ENCODE peak calls at places on chromosomes 1 and 21, in six cellular contexts. One of them, this sample, is unnamed.

GRCh38 chr1:6004412-6005123 is 12.3 kb upstream of the NPHP4 start:
- DNase-seq in nucleus accumbens: no peak
- DNase-seq in EL: no peak
- DNase-seq in effector memory CD4-positive, alpha-beta T cell: no peak
- DNase-seq in activated T-helper 1 cell treated with Interleukin-2 at 50 U/mL for 16 hours: no peak
- DNase-seq in AG09319: no peak
- DNase-seq in this sample: no peak

GRCh38 chr1:201354151-201354900 is 23.2 kb downstream of the TNNT2 start:
- DNase-seq in nucleus accumbens: no peak
- DNase-seq in EL: no peak
- DNase-seq in effector memory CD4-positive, alpha-beta T cell: no peak
- DNase-seq in activated T-helper 1 cell treated with Interleukin-2 at 50 U/mL for 16 hours: no peak
- DNase-seq in AG09319: no peak
- DNase-seq in this sample: no peak

GRCh38 chr1:238833919-238834318 is 552.4 kb upstream of the CHRM3 start:
- DNase-seq in nucleus accumbens: no peak
- DNase-seq in EL: no peak
- DNase-seq in effector memory CD4-positive, alpha-beta T cell: no peak
- DNase-seq in activated T-helper 1 cell treated with Interleukin-2 at 50 U/mL for 16 hours: no peak
- DNase-seq in AG09319: no peak
- DNase-seq in this sample: no peak

GRCh38 chr1:32362474-32363313 is at the start of the genes FAM229A and TSSK3:
- DNase-seq in nucleus accumbens: no peak
- DNase-seq in EL: no peak
- DNase-seq in effector memory CD4-positive, alpha-beta T cell: no peak
- DNase-seq in activated T-helper 1 cell treated with Interleukin-2 at 50 U/mL for 16 hours: no peak
- DNase-seq in AG09319: no peak
- DNase-seq in this sample: no peak

GRCh38 chr1:7257225-7257624 is 472.0 kb downstream of the CAMTA1 start:
- DNase-seq in nucleus accumbens: no peak
- DNase-seq in EL: no peak
- DNase-seq in effector memory CD4-positive, alpha-beta T cell: no peak
- DNase-seq in activated T-helper 1 cell treated with Interleukin-2 at 50 U/mL for 16 hours: no peak
- DNase-seq in AG09319: no peak
- DNase-seq in this sample: no peak

GRCh38 chr1:39381839-39382238 is 109.6 kb upstream of the BMP8A start:
- DNase-seq in nucleus accumbens: no peak
- DNase-seq in EL: no peak
- DNase-seq in effector memory CD4-positive, alpha-beta T cell: no peak
- DNase-seq in activated T-helper 1 cell treated with Interleukin-2 at 50 U/mL for 16 hours: no peak
- DNase-seq in AG09319: no peak
- DNase-seq in this sample: no peak

GRCh38 chr1:119637719-119638118 is 10.3 kb downstream of the ZNF697 start:
- DNase-seq in nucleus accumbens: no peak
- DNase-seq in EL: no peak
- DNase-seq in effector memory CD4-positive, alpha-beta T cell: no peak
- DNase-seq in activated T-helper 1 cell treated with Interleukin-2 at 50 U/mL for 16 hours: no peak
- DNase-seq in AG09319: no peak
- DNase-seq in this sample: no peak

GRCh38 chr1:171532520-171532919 is 47.2 kb downstream of the PRRC2C start:
- DNase-seq in nucleus accumbens: no peak
- DNase-seq in EL: no peak
- DNase-seq in effector memory CD4-positive, alpha-beta T cell: no peak
- DNase-seq in activated T-helper 1 cell treated with Interleukin-2 at 50 U/mL for 16 hours: no peak
- DNase-seq in AG09319: no peak
- DNase-seq in this sample: no peak

GRCh38 chr1:245294021-245294420 is 139.2 kb downstream of the KIF26B start:
- DNase-seq in nucleus accumbens: no peak
- DNase-seq in EL: no peak
- DNase-seq in effector memory CD4-positive, alpha-beta T cell: no peak
- DNase-seq in activated T-helper 1 cell treated with Interleukin-2 at 50 U/mL for 16 hours: no peak
- DNase-seq in AG09319: no peak
- DNase-seq in this sample: no peak

GRCh38 chr1:36177589-36178463 is 21.9 kb downstream of the MAP7D1 start:
- DNase-seq in nucleus accumbens: no peak
- DNase-seq in EL: no peak
- DNase-seq in effector memory CD4-positive, alpha-beta T cell: no peak
- DNase-seq in activated T-helper 1 cell treated with Interleukin-2 at 50 U/mL for 16 hours: no peak
- DNase-seq in AG09319: no peak
- DNase-seq in this sample: no peak

GRCh38 chr1:17165823-17166222 is 39.1 kb upstream of the PADI1 start:
- DNase-seq in nucleus accumbens: no peak
- DNase-seq in EL: no peak
- DNase-seq in effector memory CD4-positive, alpha-beta T cell: no peak
- DNase-seq in activated T-helper 1 cell treated with Interleukin-2 at 50 U/mL for 16 hours: no peak
- DNase-seq in AG09319: no peak
- DNase-seq in this sample: no peak

GRCh38 chr1:116878804-116879477 is 30.8 kb upstream of the PTGFRN start:
- DNase-seq in nucleus accumbens: peak
- DNase-seq in EL: peak
- DNase-seq in effector memory CD4-positive, alpha-beta T cell: no peak
- DNase-seq in activated T-helper 1 cell treated with Interleukin-2 at 50 U/mL for 16 hours: no peak
- DNase-seq in AG09319: no peak
- DNase-seq in this sample: peak

GRCh38 chr1:2276803-2277580 is 48.9 kb downstream of the SKI start:
- DNase-seq in nucleus accumbens: no peak
- DNase-seq in EL: no peak
- DNase-seq in effector memory CD4-positive, alpha-beta T cell: no peak
- DNase-seq in activated T-helper 1 cell treated with Interleukin-2 at 50 U/mL for 16 hours: no peak
- DNase-seq in AG09319: no peak
- DNase-seq in this sample: no peak

GRCh38 chr21:31700040-31700439 is 31.9 kb downstream of the SCAF4 start:
- DNase-seq in nucleus accumbens: no peak
- DNase-seq in EL: no peak
- DNase-seq in effector memory CD4-positive, alpha-beta T cell: no peak
- DNase-seq in activated T-helper 1 cell treated with Interleukin-2 at 50 U/mL for 16 hours: no peak
- DNase-seq in AG09319: no peak
- DNase-seq in this sample: no peak

GRCh38 chr1:200029624-200030074 is 2.1 kb downstream of the NR5A2 start:
- DNase-seq in nucleus accumbens: no peak
- DNase-seq in EL: no peak
- DNase-seq in effector memory CD4-positive, alpha-beta T cell: no peak
- DNase-seq in activated T-helper 1 cell treated with Interleukin-2 at 50 U/mL for 16 hours: no peak
- DNase-seq in AG09319: no peak
- DNase-seq in this sample: no peak

GRCh38 chr21:31279986-31280385 is 64.1 kb downstream of the TIAM1 start:
- DNase-seq in nucleus accumbens: no peak
- DNase-seq in EL: no peak
- DNase-seq in effector memory CD4-positive, alpha-beta T cell: no peak
- DNase-seq in activated T-helper 1 cell treated with Interleukin-2 at 50 U/mL for 16 hours: no peak
- DNase-seq in AG09319: no peak
- DNase-seq in this sample: no peak

GRCh38 chr1:207883104-207883651 is 27.7 kb downstream of the CD34 start:
- DNase-seq in nucleus accumbens: no peak
- DNase-seq in EL: no peak
- DNase-seq in effector memory CD4-positive, alpha-beta T cell: no peak
- DNase-seq in activated T-helper 1 cell treated with Interleukin-2 at 50 U/mL for 16 hours: no peak
- DNase-seq in AG09319: no peak
- DNase-seq in this sample: no peak

GRCh38 chr1:20194224-20194623 is 7.9 kb upstream of the PLA2G2C start:
- DNase-seq in nucleus accumbens: no peak
- DNase-seq in EL: no peak
- DNase-seq in effector memory CD4-positive, alpha-beta T cell: no peak
- DNase-seq in activated T-helper 1 cell treated with Interleukin-2 at 50 U/mL for 16 hours: no peak
- DNase-seq in AG09319: no peak
- DNase-seq in this sample: no peak

GRCh38 chr1:151347523-151348246 is 633 bp upstream of the RFX5 start:
- DNase-seq in nucleus accumbens: no peak
- DNase-seq in EL: peak
- DNase-seq in effector memory CD4-positive, alpha-beta T cell: no peak
- DNase-seq in activated T-helper 1 cell treated with Interleukin-2 at 50 U/mL for 16 hours: no peak
- DNase-seq in AG09319: no peak
- DNase-seq in this sample: no peak

GRCh38 chr1:213111502-213111901 is 60.5 kb downstream of the RPS6KC1 start:
- DNase-seq in nucleus accumbens: no peak
- DNase-seq in EL: no peak
- DNase-seq in effector memory CD4-positive, alpha-beta T cell: no peak
- DNase-seq in activated T-helper 1 cell treated with Interleukin-2 at 50 U/mL for 16 hours: no peak
- DNase-seq in AG09319: no peak
- DNase-seq in this sample: no peak

GRCh38 chr21:16192900-16193299 is 463.1 kb downstream of the USP25 start:
- DNase-seq in nucleus accumbens: no peak
- DNase-seq in EL: peak
- DNase-seq in effector memory CD4-positive, alpha-beta T cell: no peak
- DNase-seq in activated T-helper 1 cell treated with Interleukin-2 at 50 U/mL for 16 hours: no peak
- DNase-seq in AG09319: no peak
- DNase-seq in this sample: no peak